ENCODE peak calls at places on chromosomes 16 and 17, in eight cellular contexts. E, Q, M, L, V, K, R and J are unnamed samples.

GRCh38 chr16:27174007-27174406 is 29.3 kb upstream of the KDM8 start:
- DNase-seq in R (peak; percentile 63), M (no peak), E (no peak), Q (no peak), V (no peak), K (no peak), L (no peak), J (no peak)

GRCh38 chr16:2842340-2843000 is 12.4 kb downstream of the ZG16B start:
- DNase-seq in E (peak; percentile 37), R (no peak), L (no peak), M (peak; percentile 72), V (no peak), Q (peak; percentile 61), K (peak; percentile 46), J (no peak)

GRCh38 chr16:84810518-84811273 is 9.1 kb upstream of the CRISPLD2 start:
- DNase-seq in K (no peak), V (no peak), Q (no peak), E (no peak), L (no peak), R (no peak), M (peak; percentile 52), J (no peak)

GRCh38 chr17:1179112-1179634 is 608 bp downstream of the ABR start:
- DNase-seq in L (no peak), R (no peak), V (no peak), M (no peak), E (peak; percentile 21), Q (no peak), K (no peak), J (no peak)

GRCh38 chr17:75876938-75877751 is 1.2 kb downstream of the TRIM47 start:
- DNase-seq in R (peak; percentile 75), K (peak; percentile 92), V (peak; percentile 87), E (peak; percentile 97), L (peak; percentile 88), M (peak; percentile 94), Q (peak; percentile 91), J (peak; percentile 83)

GRCh38 chr16:56789360-56789759 is 59.4 kb downstream of the NUP93 start:
- DNase-seq in E (peak; percentile 16), R (peak; percentile 52), V (peak; percentile 26), L (no peak), Q (peak; percentile 38), M (no peak), K (peak; percentile 31), J (peak; percentile 60)

GRCh38 chr16:56468800-56469199 is 17.4 kb downstream of the OGFOD1 start:
- DNase-seq in R (no peak), V (no peak), E (no peak), Q (no peak), K (no peak), L (no peak), M (no peak), J (no peak)

GRCh38 chr16:81371106-81371505 is 56.3 kb downstream of the GAN start:
- DNase-seq in M (no peak), K (no peak), E (no peak), V (no peak), L (no peak), R (no peak), Q (no peak), J (peak; percentile 72)

GRCh38 chr16:67247698-67248400 is 568 bp upstream of the FHOD1 start:
- DNase-seq in E (no peak), Q (no peak), V (no peak), M (no peak), R (no peak), K (no peak), L (no peak), J (no peak)

GRCh38 chr17:39225974-39226683 is 384 bp upstream of the STAC2 start:
- DNase-seq in K (no peak), V (peak; percentile 80), Q (no peak), R (peak; percentile 50), E (peak; percentile 84), M (peak; percentile 82), L (peak; percentile 60), J (no peak)

GRCh38 chr16:74625500-74626350 is 18.8 kb upstream of the GLG1 start:
- DNase-seq in K (no peak), L (no peak), R (no peak), Q (no peak), E (no peak), V (no peak), M (no peak), J (no peak)

GRCh38 chr17:71633391-71633849 is 487.4 kb upstream of the SOX9 start:
- DNase-seq in K (no peak), Q (no peak), R (peak; percentile 33), L (no peak), M (no peak), E (no peak), V (no peak), J (peak; percentile 100)

GRCh38 chr17:80854220-80854619 is 137.4 kb upstream of the CHMP6 start:
- DNase-seq in Q (no peak), V (no peak), R (no peak), K (no peak), M (no peak), E (no peak), L (no peak), J (no peak)

GRCh38 chr17:305090-305976 is 47.3 kb downstream of the RPH3AL start:
- DNase-seq in M (peak; percentile 58), V (peak; percentile 22), R (no peak), K (peak; percentile 28), Q (no peak), L (no peak), E (no peak), J (no peak)

GRCh38 chr17:71959129-71959528 is 161.7 kb upstream of the SOX9 start:
- DNase-seq in V (no peak), K (no peak), Q (no peak), E (no peak), M (no peak), L (no peak), R (no peak), J (peak; percentile 37)

GRCh38 chr16:88558457-88559442 is 11.5 kb upstream of the ZC3H18 start:
- DNase-seq in K (peak; percentile 73), Q (peak; percentile 59), V (no peak), E (peak; percentile 61), L (no peak), M (peak; percentile 79), R (peak; percentile 23), J (peak; percentile 15)

GRCh38 chr17:73906896-73907600 is 262.8 kb upstream of the SDK2 start:
- DNase-seq in R (no peak), K (no peak), M (no peak), L (no peak), V (no peak), Q (no peak), E (no peak), J (no peak)

GRCh38 chr16:79089735-79090284 is 510.7 kb downstream of the MAF start:
- DNase-seq in L (no peak), M (no peak), R (no peak), K (no peak), E (peak; percentile 21), V (no peak), Q (no peak), J (no peak)

GRCh38 chr17:37824534-37825485 is 80.0 kb upstream of the HNF1B start:
- DNase-seq in E (no peak), R (no peak), L (no peak), V (no peak), M (no peak), Q (no peak), K (no peak), J (peak; percentile 94)

GRCh38 chr17:29577009-29577777 is 8.7 kb downstream of the TP53I13 start:
- DNase-seq in V (no peak), L (no peak), M (no peak), Q (no peak), R (no peak), E (peak; percentile 5), K (peak; percentile 15), J (no peak)

GRCh38 chr17:39209317-39210092 is 9.4 kb downstream of the RPL19 start:
- DNase-seq in R (peak; percentile 94), V (peak; percentile 84), E (peak; percentile 68), K (peak; percentile 62), L (peak; percentile 79), Q (peak; percentile 65), M (peak; percentile 85), J (peak; percentile 32)

GRCh38 chr16:68335175-68335574 is 24.4 kb downstream of the PRMT7 start:
- DNase-seq in L (no peak), R (no peak), V (no peak), Q (no peak), K (no peak), M (no peak), E (no peak), J (peak; percentile 22)

GRCh38 chr16:74862743-74863244 is 88.2 kb upstream of the FA2H start:
- DNase-seq in Q (no peak), V (no peak), M (no peak), R (peak; percentile 7), L (no peak), K (no peak), E (no peak), J (peak; percentile 61)

GRCh38 chr16:29834079-29834478 is 13.8 kb downstream of the MVP start:
- DNase-seq in R (no peak), E (no peak), L (no peak), V (no peak), K (no peak), Q (no peak), M (no peak), J (no peak)
- TF ChIP-seq CTCF in R (no peak), E (no peak), L (no peak), V (no peak), K (no peak), Q (no peak), M (no peak), J (no peak)

GRCh38 chr17:44110011-44110686 is 13.3 kb downstream of the HDAC5 start:
- DNase-seq in Q (no peak), R (no peak), M (no peak), V (no peak), K (no peak), E (no peak), L (no peak), J (no peak)
- H3K4me3 ChIP-seq in Q (peak overlapping the region; percentile 29), R (peak overlapping the region; percentile 13), M (peak overlapping the region; percentile 72), V (peak overlapping the region; percentile 41), K (peak overlapping the region; percentile 58), E (peak overlapping the region; percentile 53), L (peak overlapping the region; percentile 45), J (no peak overlapping the region)

GRCh38 chr16:86193528-86194193 is 294.7 kb downstream of the IRF8 start:
- DNase-seq in M (no peak), L (no peak), Q (no peak), K (no peak), V (no peak), E (no peak), R (no peak), J (no peak)
- H3K27me3 ChIP-seq in M (peaks cover 3% of the 10 kb centered on the region), L (peaks cover 3% of the 10 kb centered on the region), Q (no peaks in the 10 kb centered on the region), K (no peaks in the 10 kb centered on the region), V (peaks cover 23% of the 10 kb centered on the region), E (peaks cover 90% of the 10 kb centered on the region), R (peaks cover 23% of the 10 kb centered on the region), J (no peaks in the 10 kb centered on the region)

DNA sequence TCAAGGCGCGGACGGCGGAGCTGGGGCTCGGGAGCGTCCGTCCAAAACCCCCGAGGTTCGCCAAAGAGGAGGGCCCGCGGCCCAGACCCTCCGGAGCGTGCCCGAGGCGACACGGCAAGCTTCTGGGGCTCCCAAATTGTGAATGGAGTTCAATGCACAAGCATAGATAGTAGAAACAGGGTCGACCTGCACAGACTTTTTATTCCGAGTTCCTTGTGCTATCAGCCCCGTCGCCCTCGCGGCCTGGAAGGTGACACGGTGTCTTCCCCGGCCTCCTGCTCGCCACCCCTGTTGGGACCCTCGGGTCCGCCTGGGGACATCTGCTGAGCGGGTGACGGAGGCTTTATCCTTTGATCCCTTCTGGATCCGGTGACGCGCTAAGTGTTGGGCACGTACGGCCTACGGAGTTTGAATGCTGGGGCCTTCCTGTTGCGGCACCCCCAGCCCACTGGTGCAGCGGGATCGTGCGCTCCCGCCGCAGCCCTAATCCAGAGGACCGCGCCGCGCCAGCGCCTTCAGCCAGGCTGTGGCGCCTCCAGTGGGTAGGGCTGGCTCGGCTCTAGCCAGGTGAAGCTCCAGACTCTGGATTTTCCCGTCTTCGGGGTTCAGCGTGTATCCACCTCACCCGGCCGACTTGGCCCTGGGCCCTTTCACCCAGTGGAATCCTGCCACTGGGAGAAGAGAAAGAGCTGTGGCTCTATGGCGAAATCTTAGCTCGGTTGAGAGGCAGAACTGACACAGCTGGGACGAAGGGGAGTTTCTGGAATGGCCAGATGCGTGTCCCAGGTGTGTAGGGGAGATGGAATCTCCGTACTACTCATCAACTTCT is 17.0 kb upstream of the NTN1 start:
- DNase-seq in R (no peak), V (no peak), M (no peak), K (no peak), E (no peak), L (no peak), Q (no peak), J (no peak)
- TF ChIP-seq CTCF in R (no peak), V (no peak), M (no peak), K (peak; percentile 18), E (no peak), L (no peak), Q (no peak), J (no peak)